ENCODE peak calls at places on chromosome 6, in nine cellular contexts. Y is HepG2, Z is A549, U is K562, C is fibroblast of lung, W is IMR-90, P is MM.1S, D is GM23338, B is mammary epithelial cell. R is an unnamed sample.
A peak's percentile ranks its signal among the peaks of the same experiment; 100 is the strongest.

GRCh38 chr6:3163248-3163594 is 5.9 kb upstream of the TUBB2A start:
- DNase-seq in P (no peak), U (no peak), B (no peak), D (no peak), C (peak; percentile 54), W (no peak), Z (no peak), Y (no peak), R (no peak)

GRCh38 chr6:39834278-39834677 is 42.1 kb downstream of the DAAM2 start:
- DNase-seq in W (no peak), Y (no peak), U (no peak), B (no peak), D (no peak), Z (no peak), C (no peak), P (no peak), R (no peak)

GRCh38 chr6:53492860-53493634 is 51.9 kb downstream of the GCLC start:
- DNase-seq in Y (peak; percentile 59), P (peak; percentile 43), Z (peak; percentile 40), W (peak; percentile 73), U (peak; percentile 40), B (peak; percentile 65), D (peak; percentile 78), C (peak; percentile 77), R (peak; percentile 81)

GRCh38 chr6:45495404-45496084 is 117.8 kb upstream of the SUPT3H start:
- DNase-seq in D (no peak), P (no peak), C (no peak), Z (no peak), W (no peak), U (no peak), B (no peak), Y (no peak), R (no peak)

GRCh38 chr6:82143041-82143481 is 104.5 kb downstream of the IBTK start:
- DNase-seq in D (no peak), Y (no peak), P (no peak), C (peak; percentile 37), B (no peak), W (peak; percentile 23), U (no peak), Z (no peak), R (peak; percentile 90)

GRCh38 chr6:51842487-51843469 is 244.6 kb downstream of the PKHD1 start:
- DNase-seq in B (no peak), W (no peak), Z (no peak), P (no peak), U (no peak), Y (peak; percentile 12), D (no peak), C (no peak), R (no peak)

GRCh38 chr6:161429921-161430490 is 156.1 kb upstream of the AGPAT4 start:
- DNase-seq in U (no peak), Z (no peak), W (no peak), D (no peak), Y (no peak), B (no peak), C (no peak), P (no peak), R (no peak)

GRCh38 chr6:111750753-111751684 is 122.2 kb downstream of the FYN start:
- DNase-seq in W (peak; percentile 65), D (peak; percentile 92), Y (no peak), B (no peak), P (peak; percentile 85), C (no peak), Z (no peak), U (no peak), R (no peak)

GRCh38 chr6:118464620-118465019 is 83.5 kb upstream of the PLN start:
- DNase-seq in P (no peak), Y (no peak), U (no peak), Z (no peak), C (no peak), D (no peak), W (no peak), B (no peak), R (no peak)

GRCh38 chr6:152318278-152318677 is 318.9 kb downstream of the SYNE1 start:
- DNase-seq in P (no peak), Z (no peak), U (no peak), C (no peak), D (no peak), W (peak; percentile 43), B (no peak), Y (no peak), R (peak; percentile 50)

GRCh38 chr6:90388395-90388794 is 91.8 kb upstream of the BACH2 start:
- DNase-seq in W (no peak), U (no peak), D (no peak), B (no peak), P (no peak), Z (no peak), Y (no peak), C (no peak), R (no peak)

GRCh38 chr6:49606696-49607390 is 29.8 kb downstream of the RHAG start:
- DNase-seq in B (peak; percentile 70), W (peak; percentile 80), Y (peak; percentile 91), Z (peak; percentile 41), C (peak; percentile 88), U (peak; percentile 81), D (peak; percentile 78), P (peak; percentile 87), R (peak; percentile 93)
- H3K4me2 ChIP-seq in B (peak overlapping the region; percentile 34), W (no peak overlapping the region), Y (no peak overlapping the region), Z (peak overlapping the region; percentile 66), C (no peak overlapping the region), U (no peak overlapping the region), D (no peak overlapping the region), P (no peak overlapping the region), R (no peak overlapping the region)

GRCh38 chr6:42507195-42507594 is 55.5 kb upstream of the TRERF1 start:
- DNase-seq in P (no peak), C (no peak), W (no peak), U (no peak), Y (no peak), Z (no peak), D (no peak), B (no peak), R (no peak)
- H3K4me2 ChIP-seq in P (no peak overlapping the region), C (no peak overlapping the region), W (no peak overlapping the region), U (no peak overlapping the region), Y (no peak overlapping the region), Z (no peak overlapping the region), D (no peak overlapping the region), B (no peak overlapping the region), R (no peak overlapping the region)

GRCh38 chr6:84512396-84512795 is 252.0 kb downstream of the TBX18 start:
- DNase-seq in Z (no peak), P (no peak), C (peak; percentile 74), D (no peak), W (no peak), U (no peak), Y (no peak), B (no peak), R (peak; percentile 7)
- H3K4me2 ChIP-seq in Z (no peak overlapping the region), P (no peak overlapping the region), C (no peak overlapping the region), D (no peak overlapping the region), W (no peak overlapping the region), U (no peak overlapping the region), Y (no peak overlapping the region), B (no peak overlapping the region), R (no peak overlapping the region)

GRCh38 chr6:48024956-48025355 is 86.0 kb downstream of the PTCHD4 start:
- DNase-seq in C (no peak), Y (no peak), P (no peak), W (no peak), D (no peak), U (no peak), Z (no peak), B (no peak), R (no peak)
- H3K4me2 ChIP-seq in C (no peak overlapping the region), Y (no peak overlapping the region), P (no peak overlapping the region), W (no peak overlapping the region), D (no peak overlapping the region), U (no peak overlapping the region), Z (no peak overlapping the region), B (no peak overlapping the region), R (no peak overlapping the region)

GRCh38 chr6:136607204-136607931 is 57.1 kb upstream of the MAP7 start:
- DNase-seq in D (no peak), Z (no peak), Y (peak; percentile 22), C (peak; percentile 37), B (peak; percentile 33), W (peak; percentile 67), U (peak; percentile 27), P (no peak), R (peak; percentile 26)
- H3K4me2 ChIP-seq in D (no peak overlapping the region), Z (peak overlapping the region; percentile 38), Y (no peak overlapping the region), C (no peak overlapping the region), B (peak overlapping the region; percentile 11), W (no peak overlapping the region), U (no peak overlapping the region), P (no peak overlapping the region), R (no peak overlapping the region)

R was measured in GM23248.